ENCODE peak calls at places on chromosomes 11 and 22, in nine cellular contexts. I is stimulated activated CD4-positive, alpha-beta T cell treated with anti-CD3 and anti-CD28 coated beads, Interleukin-1b, Interleukin-23, amount 100 ng/mL, for 24 hours; C is DMS153; U is BJ; S is cardiac septum; Z is psoas muscle; N is CD4-positive, alpha-beta memory T cell; T is GM10248; V is NCI-H146. X is an unnamed sample.

GRCh38 chr22:33919591-33920501 is at the start of gene LARGE1:
- DNase-seq in T (peak; percentile 30), U (no peak), S (peak; percentile 77), V (peak; percentile 35), C (peak; percentile 19), Z (peak; percentile 69), N (no peak), I (no peak), X (no peak)

GRCh38 chr11:121841487-121842167 is 274.4 kb downstream of the BLID start:
- DNase-seq in S (no peak), I (no peak), V (no peak), U (peak; percentile 75), T (no peak), Z (no peak), C (no peak), N (no peak), X (peak; percentile 69)

GRCh38 chr11:10107522-10107921 is 186.5 kb downstream of the SBF2 start:
- DNase-seq in V (no peak), C (no peak), I (no peak), T (no peak), S (no peak), U (no peak), Z (no peak), N (no peak), X (no peak)

GRCh38 chr11:10044618-10045017 is 249.4 kb downstream of the SBF2 start:
- DNase-seq in I (no peak), N (no peak), C (no peak), S (no peak), V (no peak), T (no peak), U (no peak), Z (no peak), X (no peak)

GRCh38 chr11:103609117-103610066 is 427.0 kb upstream of the DDI1 start:
- DNase-seq in S (no peak), T (no peak), I (no peak), N (no peak), C (no peak), Z (no peak), V (no peak), U (peak; percentile 66), X (peak; percentile 89)

GRCh38 chr11:76702378-76703128 is 32.0 kb upstream of the LRRC32 start:
- DNase-seq in Z (no peak), T (no peak), U (no peak), I (no peak), S (no peak), V (no peak), N (no peak), C (no peak), X (no peak)

GRCh38 chr22:20576445-20576816 is 69.0 kb downstream of the MED15 start:
- DNase-seq in T (no peak), S (no peak), I (no peak), Z (no peak), N (peak; percentile 22), U (no peak), C (no peak), V (no peak), X (no peak)

GRCh38 chr11:100574894-100575769 is 112.0 kb upstream of the ARHGAP42 start:
- DNase-seq in T (no peak), C (no peak), U (no peak), S (no peak), I (no peak), V (peak; percentile 58), N (no peak), Z (no peak), X (no peak)

GRCh38 chr11:1344056-1344635 is 34.7 kb upstream of the TOLLIP start:
- DNase-seq in N (no peak), I (no peak), V (no peak), Z (no peak), U (no peak), C (no peak), S (no peak), T (no peak), X (no peak)

GRCh38 chr11:61054927-61055562 is 47.2 kb upstream of the CD5 start:
- DNase-seq in S (no peak), U (no peak), Z (no peak), T (no peak), I (no peak), N (no peak), V (no peak), C (no peak), X (no peak)

GRCh38 chr11:126414615-126415014 is 59.1 kb downstream of the ST3GAL4 start:
- DNase-seq in V (no peak), S (no peak), T (no peak), U (no peak), Z (peak; percentile 54), N (no peak), I (no peak), C (no peak), X (no peak)

GRCh38 chr22:26321469-26321913 is 107.6 kb upstream of the ASPHD2 start:
- DNase-seq in I (no peak), V (no peak), C (no peak), N (no peak), U (peak; percentile 82), Z (peak; percentile 90), T (no peak), S (peak; percentile 81), X (no peak)

GRCh38 chr11:16309226-16309625 is 47.1 kb downstream of the SOX6 start:
- DNase-seq in S (no peak), N (no peak), I (no peak), Z (no peak), C (no peak), U (no peak), V (no peak), T (no peak), X (no peak)

GRCh38 chr22:24101966-24102365 is 79.3 kb upstream of the SUSD2 start:
- DNase-seq in U (no peak), T (no peak), C (no peak), I (no peak), S (peak; percentile 73), N (no peak), V (no peak), Z (no peak), X (no peak)

GRCh38 chr11:44252999-44253602 is 56.8 kb downstream of the ALX4 start:
- DNase-seq in U (no peak), V (no peak), N (no peak), Z (no peak), I (no peak), S (no peak), T (no peak), C (no peak), X (no peak)

GRCh38 chr11:61910473-61911123 is 6.8 kb downstream of the RAB3IL1 start:
- DNase-seq in N (no peak), V (no peak), Z (peak; percentile 35), S (no peak), C (no peak), U (no peak), I (no peak), T (no peak), X (no peak)

GRCh38 chr11:112509300-112509699 is 248.6 kb upstream of the PLET1 start:
- DNase-seq in C (no peak), I (no peak), S (no peak), U (no peak), T (no peak), Z (no peak), V (no peak), N (no peak), X (no peak)

GRCh38 chr11:42631223-42631843 is 680.5 kb upstream of the API5 start:
- DNase-seq in T (no peak), S (no peak), N (no peak), Z (no peak), V (peak; percentile 1), I (no peak), C (peak; percentile 27), U (peak; percentile 1), X (no peak)

GRCh38 chr22:28023036-28023435 is 104.0 kb upstream of the PITPNB start:
- DNase-seq in S (peak; percentile 53), V (no peak), T (no peak), N (no peak), Z (no peak), I (no peak), U (no peak), C (no peak), X (no peak)

GRCh38 chr11:66853242-66854229 is 3.3 kb upstream of the LRFN4 start:
- DNase-seq in V (no peak), C (no peak), I (no peak), S (peak; percentile 64), U (no peak), N (no peak), T (no peak), Z (peak; percentile 50), X (no peak)

GRCh38 chr11:65390099-65390941 is 3.9 kb downstream of the FRMD8 start:
- DNase-seq in U (no peak), N (no peak), C (no peak), I (no peak), S (no peak), T (no peak), V (no peak), Z (no peak), X (no peak)

GRCh38 chr22:22955866-22956535 is 68.4 kb downstream of the IGLL5 start:
- DNase-seq in N (peak; percentile 62), C (peak; percentile 5), Z (peak; percentile 62), I (peak; percentile 32), U (no peak), T (peak; percentile 65), S (peak; percentile 73), V (peak; percentile 56), X (peak; percentile 9)

GRCh38 chr11:96426356-96427103 is 36.7 kb downstream of the JRKL start:
- DNase-seq in Z (no peak), N (peak; percentile 47), U (no peak), S (no peak), I (no peak), T (peak; percentile 42), C (peak; percentile 24), V (peak; percentile 38), X (peak; percentile 9)

GRCh38 chr22:41481131-41481830 is 12.4 kb downstream of the ACO2 start:
- DNase-seq in T (no peak), U (no peak), S (peak; percentile 78), I (no peak), Z (peak; percentile 79), N (no peak), V (no peak), C (no peak), X (no peak)

GRCh38 chr11:78929092-78929905 is 354.6 kb upstream of the NARS2 start:
- DNase-seq in T (no peak), I (no peak), S (no peak), V (peak; percentile 61), C (no peak), N (no peak), Z (no peak), U (no peak), X (no peak)

GRCh38 chr11:38948392-38948791 is 2350.4 kb upstream of the RAG2 start:
- DNase-seq in V (no peak), N (no peak), S (no peak), Z (no peak), C (no peak), T (no peak), I (no peak), U (no peak), X (no peak)

GRCh38 chr22:27372364-27372763 is 429.2 kb downstream of the MN1 start:
- DNase-seq in C (no peak), S (no peak), T (no peak), U (no peak), N (no peak), Z (no peak), V (no peak), I (no peak), X (no peak)

GRCh38 chr11:134802116-134802515 is 390.1 kb upstream of the B3GAT1 start:
- DNase-seq in N (no peak), V (no peak), T (no peak), U (no peak), C (no peak), Z (no peak), I (no peak), S (no peak), X (no peak)

GRCh38 chr11:92707173-92707619 is 262.3 kb upstream of the MTNR1B start:
- DNase-seq in S (no peak), Z (peak; percentile 64), C (peak; percentile 98), N (no peak), I (no peak), T (no peak), V (peak; percentile 88), U (no peak), X (no peak)

GRCh38 chr22:20299736-20300136 is 20.1 kb downstream of the DGCR6L start:
- DNase-seq in S (no peak), I (no peak), Z (peak; percentile 73), T (no peak), U (no peak), V (peak; percentile 63), N (no peak), C (peak; percentile 43), X (no peak)

GRCh38 chr11:77519847-77520246 is 46.0 kb upstream of the PAK1 start:
- DNase-seq in C (no peak), I (no peak), N (no peak), S (no peak), V (no peak), Z (no peak), T (no peak), U (no peak), X (no peak)